ENCODE peak calls at places on chromosomes 3 and 15, in nine cellular contexts. Q is endothelial cell, L is right lobe of liver, J is GM19239, K is cardiac fibroblast, Z is hippocampal formation, I is AG20443, G is iPS-NIHi11, N is NCI-H1105. H is an unnamed sample.

GRCh38 chr15:65772909-65773308 is 19.2 kb downstream of the DENND4A start:
- DNase-seq in Q (no peak), L (no peak), J (no peak), K (no peak), Z (no peak), I (no peak), G (no peak), N (no peak), H (no peak)

GRCh38 chr15:94840794-94841587 is 609.6 kb downstream of the MCTP2 start:
- DNase-seq in Q (no peak), L (no peak), J (no peak), K (peak; percentile 21), Z (no peak), I (peak; percentile 41), G (no peak), N (no peak), H (no peak)

GRCh38 chr3:11536936-11537612 is 106.6 kb downstream of the VGLL4 start:
- DNase-seq in Q (no peak), L (no peak), J (no peak), K (no peak), Z (no peak), I (no peak), G (no peak), N (no peak), H (no peak)

GRCh38 chr15:90561344-90562244 is 31.9 kb downstream of the CRTC3 start:
- DNase-seq in Q (no peak), L (no peak), J (no peak), K (peak; percentile 79), Z (no peak), I (peak; percentile 50), G (no peak), N (no peak), H (no peak)

GRCh38 chr3:8481380-8481779 is 20.2 kb upstream of the LMCD1 start:
- DNase-seq in Q (no peak), L (no peak), J (no peak), K (peak; percentile 46), Z (no peak), I (no peak), G (no peak), N (no peak), H (no peak)

GRCh38 chr3:69888946-69889315 is 110.6 kb upstream of the SAMMSON start:
- DNase-seq in Q (no peak), L (no peak), J (no peak), K (no peak), Z (no peak), I (no peak), G (no peak), N (no peak), H (no peak)

GRCh38 chr15:56383011-56383410 is 17.8 kb downstream of the TEX9 start:
- DNase-seq in Q (no peak), L (no peak), J (no peak), K (no peak), Z (no peak), I (no peak), G (no peak), N (no peak), H (no peak)

GRCh38 chr3:33061782-33062181 is 35.2 kb downstream of the GLB1 start:
- DNase-seq in Q (no peak), L (no peak), J (no peak), K (peak; percentile 43), Z (no peak), I (peak; percentile 58), G (no peak), N (no peak), H (no peak)

GRCh38 chr3:73926360-73927202 is 301.8 kb upstream of the PDZRN3 start:
- DNase-seq in Q (no peak), L (no peak), J (no peak), K (no peak), Z (no peak), I (no peak), G (no peak), N (peak; percentile 2), H (no peak)

GRCh38 chr3:18987862-18988447 is 160.4 kb upstream of the KCNH8 start:
- DNase-seq in Q (no peak), L (no peak), J (no peak), K (no peak), Z (no peak), I (no peak), G (no peak), N (peak; percentile 25), H (no peak)

GRCh38 chr15:80584561-80584964 is 110.5 kb upstream of the ABHD17C start:
- DNase-seq in Q (no peak), L (peak; percentile 84), J (no peak), K (no peak), Z (no peak), I (no peak), G (no peak), N (no peak), H (no peak)

GRCh38 chr3:105715372-105715771 is 153.4 kb downstream of the CBLB start:
- DNase-seq in Q (no peak), L (no peak), J (no peak), K (peak; percentile 87), Z (no peak), I (peak; percentile 20), G (no peak), N (no peak), H (no peak)

GRCh38 chr3:3739345-3740060 is 59.7 kb upstream of the LRRN1 start:
- DNase-seq in Q (no peak), L (no peak), J (no peak), K (no peak), Z (no peak), I (no peak), G (peak; percentile 10), N (no peak), H (no peak)

GRCh38 chr3:171286580-171287249 is 173.5 kb downstream of the TNIK start:
- DNase-seq in Q (no peak), L (no peak), J (no peak), K (peak; percentile 75), Z (no peak), I (no peak), G (no peak), N (no peak), H (no peak)

GRCh38 chr3:173396191-173397041 is 1.1 kb upstream of the NLGN1 start:
- DNase-seq in Q (peak; percentile 6), L (no peak), J (no peak), K (peak; percentile 5), Z (peak; percentile 29), I (no peak), G (peak; percentile 53), N (peak; percentile 84), H (no peak)

GRCh38 chr3:172153335-172153861 is 114.0 kb downstream of the FNDC3B start:
- DNase-seq in Q (peak; percentile 67), L (peak; percentile 77), J (no peak), K (peak; percentile 98), Z (peak; percentile 47), I (peak; percentile 91), G (no peak), N (no peak), H (no peak)

GRCh38 chr3:183503738-183504137 is 51.8 kb downstream of the KLHL6 start:
- DNase-seq in Q (no peak), L (peak; percentile 14), J (no peak), K (no peak), Z (no peak), I (no peak), G (no peak), N (no peak), H (no peak)

GRCh38 chr3:158808697-158809096 is 6.8 kb downstream of the MFSD1 start:
- DNase-seq in Q (no peak), L (no peak), J (no peak), K (no peak), Z (no peak), I (peak; percentile 54), G (no peak), N (no peak), H (no peak)

GRCh38 chr3:125072749-125073404 is 17.1 kb upstream of the HEG1 start:
- DNase-seq in Q (no peak), L (no peak), J (no peak), K (no peak), Z (no peak), I (no peak), G (no peak), N (no peak), H (no peak)

GRCh38 chr3:187748050-187748481 is 2.8 kb upstream of the BCL6 start:
- DNase-seq in Q (peak; percentile 97), L (peak; percentile 93), J (no peak), K (peak; percentile 86), Z (peak; percentile 81), I (peak; percentile 73), G (peak; percentile 69), N (peak; percentile 92), H (peak; percentile 44)

GRCh38 chr3:42159706-42160472 is 68.7 kb downstream of the TRAK1 start:
- DNase-seq in Q (peak; percentile 64), L (no peak), J (peak; percentile 44), K (peak; percentile 35), Z (no peak), I (peak; percentile 61), G (peak; percentile 92), N (peak; percentile 50), H (peak; percentile 17)

GRCh38 chr15:70242962-70243685 is 145.4 kb upstream of the TLE3 start:
- DNase-seq in Q (no peak), L (peak; percentile 30), J (no peak), K (no peak), Z (no peak), I (no peak), G (no peak), N (no peak), H (no peak)

GRCh38 chr3:150069633-150070032 is 98.9 kb upstream of the PFN2 start:
- DNase-seq in Q (no peak), L (no peak), J (no peak), K (no peak), Z (no peak), I (no peak), G (no peak), N (no peak), H (no peak)

GRCh38 chr3:135995766-135996165 is 30.2 kb downstream of the PPP2R3A start:
- DNase-seq in Q (no peak), L (no peak), J (no peak), K (no peak), Z (no peak), I (no peak), G (no peak), N (no peak), H (no peak)

GRCh38 chr3:171967932-171968678 is 71.3 kb upstream of the FNDC3B start:
- DNase-seq in Q (no peak), L (no peak), J (no peak), K (peak; percentile 90), Z (no peak), I (peak; percentile 20), G (no peak), N (no peak), H (no peak)

GRCh38 chr15:99409097-99409473 is 156.7 kb upstream of the MEF2A start:
- DNase-seq in Q (peak; percentile 39), L (no peak), J (peak; percentile 42), K (peak; percentile 70), Z (no peak), I (peak; percentile 76), G (peak; percentile 69), N (no peak), H (no peak)